ENCODE peak calls at places on chromosomes 12 and 14, in ten cellular contexts. D is NCI-H1092 treated with DMSO at 0.1 percent for 48 hours; B is ELF-1; V is GM06990; M is stimulated activated CD4-positive, alpha-beta T cell treated with anti-CD3 and anti-CD28 coated beads, Interleukin-2, amount 100 ng/mL, for 48 hours; N is EL; P is GM10248; X is posterior cingulate gyrus; F is kidney glomerular epithelial cell; R is lung. J is an unnamed sample.

GRCh38 chr14:80110721-80111120 is 100.6 kb downstream of the DIO2 start:
- DNase-seq in V (no peak), P (no peak), X (no peak), N (no peak), M (no peak), B (no peak), R (no peak), D (peak; percentile 14), F (no peak), J (no peak)

GRCh38 chr12:122080149-122081107 is 1.9 kb downstream of the MLXIP start:
- DNase-seq in X (no peak), N (peak; percentile 89), D (no peak), V (no peak), F (peak; percentile 85), M (no peak), B (no peak), P (no peak), R (peak; percentile 76), J (no peak)

GRCh38 chr12:62783881-62784280 is 151.1 kb downstream of the PPM1H start:
- DNase-seq in M (no peak), F (no peak), P (no peak), D (no peak), B (no peak), V (no peak), X (no peak), R (no peak), N (no peak), J (no peak)

GRCh38 chr12:115700896-115701465 is 576.5 kb downstream of the MED13L start:
- DNase-seq in V (no peak), B (no peak), D (no peak), M (no peak), P (no peak), X (no peak), N (no peak), R (no peak), F (no peak), J (no peak)

GRCh38 chr12:114904254-114905003 is 220.5 kb upstream of the TBX3 start:
- DNase-seq in B (no peak), V (no peak), X (no peak), D (no peak), P (no peak), R (no peak), M (no peak), N (peak; percentile 58), F (no peak), J (peak; percentile 6)

GRCh38 chr12:81450920-81451739 is 308.0 kb downstream of the PPFIA2 start:
- DNase-seq in D (peak; percentile 33), M (no peak), F (peak; percentile 55), B (peak; percentile 61), X (no peak), V (no peak), N (peak; percentile 54), P (peak; percentile 12), R (peak; percentile 29), J (no peak)

GRCh38 chr12:98637068-98637467 is 7.5 kb downstream of the IKBIP start:
- DNase-seq in D (no peak), N (no peak), R (no peak), V (no peak), P (no peak), B (no peak), F (no peak), X (no peak), M (no peak), J (no peak)

GRCh38 chr14:22524784-22525161 is 64.3 kb downstream of the DAD1 start:
- DNase-seq in F (no peak), R (no peak), M (no peak), P (no peak), V (no peak), D (no peak), N (no peak), X (no peak), B (no peak), J (no peak)

GRCh38 chr12:5429741-5430557 is 2.0 kb upstream of the NTF3 start:
- DNase-seq in F (no peak), X (no peak), R (no peak), N (no peak), B (peak; percentile 79), M (no peak), V (no peak), D (no peak), P (no peak), J (no peak)

GRCh38 chr14:106459971-106460730 is 933.8 kb downstream of the TMEM121 start:
- DNase-seq in R (no peak), P (peak; percentile 38), X (no peak), V (no peak), M (peak; percentile 73), B (peak; percentile 5), F (no peak), N (no peak), D (no peak), J (no peak)

GRCh38 chr12:44589697-44590096 is 286.4 kb downstream of the NELL2 start:
- DNase-seq in B (no peak), P (no peak), X (no peak), V (no peak), M (no peak), R (no peak), F (peak; percentile 2), N (no peak), D (no peak), J (no peak)

GRCh38 chr14:89428556-89429196 is 11.6 kb upstream of the FOXN3 start:
- DNase-seq in N (no peak), B (peak; percentile 45), F (no peak), R (no peak), P (no peak), D (no peak), X (peak; percentile 30), V (no peak), M (no peak), J (peak; percentile 97)

GRCh38 chr12:65882504-65882903 is 58.2 kb downstream of the HMGA2 start:
- DNase-seq in V (no peak), D (no peak), M (no peak), F (no peak), N (no peak), R (no peak), X (no peak), B (no peak), P (no peak), J (no peak)

GRCh38 chr14:23240661-23241060 is 2.9 kb downstream of the RNF212B start:
- DNase-seq in P (no peak), M (no peak), V (no peak), B (no peak), N (no peak), D (no peak), R (no peak), F (no peak), X (no peak), J (no peak)

GRCh38 chr12:6852651-6853354 is 853 bp downstream of the USP5 start:
- DNase-seq in B (peak; percentile 55), D (no peak), P (no peak), F (peak; percentile 40), V (peak; percentile 51), R (no peak), X (no peak), N (peak; percentile 78), M (peak; percentile 58), J (no peak)

GRCh38 chr14:56004807-56005579 is 113.2 kb upstream of the PELI2 start:
- DNase-seq in D (no peak), B (peak; percentile 57), N (peak; percentile 19), F (peak; percentile 84), R (no peak), P (peak; percentile 35), V (peak; percentile 18), X (no peak), M (no peak), J (peak; percentile 32)

GRCh38 chr12:59056931-59057330 is 136.6 kb upstream of the LRIG3 start:
- DNase-seq in M (no peak), V (no peak), P (no peak), R (no peak), B (no peak), N (no peak), D (no peak), F (no peak), X (no peak), J (no peak)

GRCh38 chr14:103748539-103748867 is 32.9 kb downstream of the ZFYVE21 start:
- DNase-seq in R (no peak), X (no peak), V (no peak), B (no peak), M (no peak), P (no peak), D (no peak), F (no peak), N (no peak), J (no peak)

GRCh38 chr14:35286707-35287106 is 5.5 kb upstream of the PSMA6 start:
- DNase-seq in D (no peak), M (no peak), P (no peak), R (no peak), V (no peak), N (no peak), F (no peak), X (no peak), B (no peak), J (no peak)